ENCODE peak calls at places on chromosome 7, in six cellular contexts. F is choroid plexus epithelial cell, V is BE2C, P is IMR-90, C is uterus, B is AG04450. Z is an unnamed sample.

GRCh38 chr7:78716876-78717275 is 736.6 kb downstream of the MAGI2 start:
- DNase-seq in V (no peak), F (no peak), B (no peak), C (no peak), P (no peak), Z (no peak)

GRCh38 chr7:149774237-149775175 is 1.1 kb upstream of the ZNF467 start:
- DNase-seq in P (no peak), V (no peak), F (no peak), C (no peak), B (no peak), Z (peak)

GRCh38 chr7:70082026-70082655 is 483.9 kb downstream of the AUTS2 start:
- DNase-seq in P (no peak), B (no peak), F (no peak), C (no peak), V (no peak), Z (no peak)

GRCh38 chr7:135286876-135287275 is 53.2 kb downstream of the STRA8 start:
- DNase-seq in B (no peak), V (no peak), F (no peak), P (no peak), C (no peak), Z (no peak)

GRCh38 chr7:80635533-80635932 is 2.9 kb upstream of the CD36 start:
- DNase-seq in P (peak), V (no peak), F (no peak), C (no peak), B (no peak), Z (no peak)

GRCh38 chr7:66110861-66111260 is 3.8 kb upstream of the CRCP start:
- DNase-seq in C (no peak), B (peak), F (peak), V (no peak), P (peak), Z (peak)

GRCh38 chr7:7321681-7322080 is 139.3 kb downstream of the C1GALT1 start:
- DNase-seq in C (no peak), P (no peak), F (no peak), B (no peak), V (no peak), Z (peak)

GRCh38 chr7:43313628-43314378 is 201.4 kb downstream of the HECW1 start:
- DNase-seq in B (no peak), P (no peak), F (no peak), V (no peak), C (no peak), Z (no peak)

GRCh38 chr7:23709081-23709746 is 805 bp upstream of the STK31 start:
- DNase-seq in P (no peak), V (no peak), B (no peak), C (no peak), F (no peak), Z (no peak)

GRCh38 chr7:42207420-42207819 is 29.6 kb downstream of the GLI3 start:
- DNase-seq in F (no peak), V (no peak), P (no peak), C (no peak), B (no peak), Z (no peak)

GRCh38 chr7:102991077-102991539 is 78.3 kb downstream of the LRRC17 start:
- DNase-seq in P (no peak), V (no peak), C (no peak), B (no peak), F (no peak), Z (no peak)

GRCh38 chr7:89987665-89988064 is 166.6 kb upstream of the STEAP1 start:
- DNase-seq in V (no peak), B (no peak), C (no peak), F (no peak), P (no peak), Z (no peak)

GRCh38 chr7:12289996-12290395 is 78.9 kb downstream of the TMEM106B start:
- DNase-seq in F (no peak), V (no peak), B (no peak), C (no peak), P (no peak), Z (no peak)

GRCh38 chr7:130888017-130888371 is 154.0 kb upstream of the KLF14 start:
- DNase-seq in B (no peak), C (no peak), F (no peak), V (no peak), P (no peak), Z (no peak)

GRCh38 chr7:8131694-8132605 is 130.0 kb downstream of the ICA1 start:
- DNase-seq in B (no peak), C (no peak), F (no peak), P (no peak), V (no peak), Z (peak)

GRCh38 chr7:37495574-37496184 is 47.0 kb upstream of the ELMO1 start:
- DNase-seq in B (no peak), F (peak), V (no peak), P (peak), C (no peak), Z (peak)

GRCh38 chr7:94436018-94436604 is 41.4 kb downstream of the COL1A2 start:
- DNase-seq in C (peak), P (peak), B (no peak), V (peak), F (peak), Z (peak)

GRCh38 chr7:46972205-46972604 is 609.7 kb downstream of the TNS3 start:
- DNase-seq in C (no peak), F (peak), V (no peak), P (peak), B (peak), Z (peak)

GRCh38 chr7:55078465-55079372 is 59.9 kb downstream of the EGFR start:
- DNase-seq in C (no peak), F (no peak), V (peak), P (no peak), B (no peak), Z (no peak)

GRCh38 chr7:55472928-55473725 is 99.2 kb downstream of the VOPP1 start:
- DNase-seq in V (no peak), C (no peak), F (no peak), B (no peak), P (no peak), Z (no peak)

GRCh38 chr7:155594961-155595366 is 48.6 kb upstream of the CNPY1 start:
- DNase-seq in C (no peak), F (no peak), V (no peak), P (no peak), B (no peak), Z (peak)

DNA sequence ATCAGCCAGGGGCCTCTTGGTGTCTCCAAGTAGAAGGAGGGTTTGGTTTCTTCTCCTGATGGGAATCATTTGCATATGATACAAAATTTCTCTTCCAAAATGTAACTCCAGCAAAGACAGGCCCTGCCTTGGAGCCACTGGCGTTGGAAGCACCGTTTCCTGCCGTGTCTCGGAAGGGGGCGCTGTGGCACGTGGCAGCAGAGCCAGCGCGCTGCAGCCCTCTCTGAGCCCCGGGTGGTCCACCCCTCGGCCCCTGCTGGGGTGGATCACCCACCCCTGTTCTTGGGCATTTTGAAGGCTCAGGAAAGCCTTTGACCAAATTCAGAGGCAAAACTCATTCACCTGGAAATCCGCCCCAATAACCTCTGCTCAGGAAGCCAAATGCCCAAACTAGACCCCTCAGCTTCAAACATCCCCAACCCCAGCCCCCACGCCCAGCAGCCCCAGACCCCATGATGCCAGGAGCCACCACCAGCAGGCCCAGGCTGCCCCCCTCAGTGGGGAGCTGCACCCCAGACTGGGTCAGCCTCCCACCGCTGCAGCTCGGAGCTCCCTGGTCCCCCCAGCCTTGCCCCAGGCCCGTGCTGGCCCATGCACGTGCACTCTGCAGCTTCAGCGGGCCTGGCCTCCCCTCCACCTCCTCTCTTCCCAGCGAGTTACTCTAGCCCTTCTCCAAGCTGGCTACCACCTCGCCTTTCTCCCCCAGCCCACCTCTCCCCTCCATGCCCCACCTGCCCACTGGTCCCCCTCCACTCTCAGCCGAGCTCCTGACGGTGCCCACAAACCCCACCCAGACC is 29.5 kb upstream of the ELFN1 start:
- DNase-seq in P (no peak), C (no peak), F (no peak), V (no peak), B (no peak), Z (no peak)
- TF ChIP-seq CTCF in P (no peak), C (no peak), F (no peak), V (peak), B (no peak), Z (peak)

GRCh38 chr7:537911-538634 is 18.4 kb upstream of the PDGFA start:
- DNase-seq in P (peak), V (no peak), B (peak), F (peak), C (peak), Z (peak)
- H3K4me3 ChIP-seq in P (no peak), V (no peak), B (no peak), F (no peak), C (no peak), Z (peak)

DNA sequence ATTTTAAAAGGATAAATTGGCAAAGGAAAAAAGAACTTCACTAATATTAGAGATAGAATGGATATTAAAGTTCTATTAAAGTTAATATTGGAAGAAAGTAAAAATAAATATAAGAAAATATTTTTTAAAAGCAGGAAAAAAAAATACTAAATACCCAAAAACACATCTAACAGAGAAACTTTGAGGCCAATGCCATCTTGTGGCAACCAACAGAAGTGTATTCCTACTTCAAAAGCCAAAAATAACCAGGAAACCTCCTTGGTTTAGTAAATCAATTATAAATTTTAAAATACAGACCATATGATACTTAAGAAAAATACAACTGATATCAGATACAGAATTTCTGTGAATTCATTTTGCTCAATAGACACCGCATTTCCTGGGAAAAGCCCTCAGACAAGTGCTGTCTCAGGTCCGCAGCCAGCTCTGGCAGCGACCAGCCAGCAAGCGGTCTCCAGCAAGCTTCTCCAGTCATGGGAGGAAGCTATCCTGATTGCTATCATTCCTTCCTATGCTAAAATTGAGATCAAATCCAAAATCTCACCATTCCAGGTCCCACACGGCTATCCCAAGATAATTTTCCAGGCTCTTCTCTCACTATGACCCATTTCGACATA is 65.3 kb downstream of the LMBR1 start:
- DNase-seq in F (peak), B (no peak), V (no peak), C (no peak), P (peak), Z (peak)
- TF ChIP-seq CTCF in F (peak), B (peak), V (peak), C (peak), P (peak), Z (peak)

DNA sequence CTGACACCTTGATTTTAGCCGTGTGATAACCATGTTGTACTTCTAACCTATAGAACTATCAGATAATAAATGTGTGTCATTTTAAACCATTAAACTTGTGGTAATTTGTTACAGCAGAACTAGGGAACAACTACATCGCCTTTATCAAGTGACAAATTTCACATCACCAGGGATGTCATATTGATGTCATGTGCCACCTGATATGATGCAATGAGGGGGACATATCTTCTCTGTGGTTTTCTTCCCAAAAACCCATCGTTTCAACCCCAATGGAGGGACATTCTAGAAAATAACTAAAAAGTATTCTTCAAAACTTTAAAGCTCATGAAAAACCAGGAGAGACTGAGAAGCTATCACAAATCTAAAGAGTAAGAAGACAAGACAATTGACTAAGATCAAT is 212.2 kb downstream of the ETV1 start:
- DNase-seq in B (no peak), P (no peak), F (no peak), V (no peak), C (no peak), Z (no peak)
- H3K4me3 ChIP-seq in B (no peak), P (no peak), F (no peak), V (no peak), C (no peak), Z (no peak)

DNA sequence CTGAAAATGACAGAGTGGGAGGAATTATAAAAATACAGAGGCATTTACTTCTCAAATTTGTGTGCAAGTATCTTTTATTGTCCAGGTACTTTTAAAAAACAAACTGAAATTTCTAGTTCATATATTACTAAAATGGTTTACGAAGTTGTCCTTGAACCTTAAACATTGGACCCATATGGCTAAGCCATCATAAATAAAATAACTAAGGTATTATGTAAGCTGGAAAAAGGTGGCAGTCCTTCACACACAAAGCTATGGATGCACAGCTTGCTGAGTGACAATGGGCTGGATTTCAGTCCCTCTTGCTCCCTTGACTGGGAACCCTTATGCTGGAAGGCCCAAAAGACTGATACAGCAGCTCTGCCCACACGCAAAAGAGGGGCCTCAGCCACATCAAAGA is 66.1 kb downstream of the COBL start:
- DNase-seq in V (no peak), B (no peak), C (no peak), F (no peak), P (no peak), Z (no peak)
- TF ChIP-seq CTCF in V (no peak), B (no peak), C (no peak), F (no peak), P (no peak), Z (no peak)

GRCh38 chr7:128322040-128322643 is 21.6 kb downstream of the RBM28 start:
- DNase-seq in V (peak), P (peak), B (no peak), F (peak), C (no peak), Z (peak)

GRCh38 chr7:128324363-128324680 is 19.4 kb downstream of the RBM28 start:
- DNase-seq in C (no peak), B (no peak), V (no peak), P (no peak), F (no peak), Z (no peak)

GRCh38 chr7:128318696-128319095 is 25.0 kb downstream of the RBM28 start:
- DNase-seq in P (no peak), V (no peak), C (no peak), F (no peak), B (no peak), Z (no peak)

GRCh38 chr7:128321044-128321422 is 22.7 kb downstream of the RBM28 start:
- DNase-seq in P (no peak), C (no peak), V (no peak), B (no peak), F (no peak), Z (no peak)

GRCh38 chr7:128323489-128324362 is 20.0 kb downstream of the RBM28 start:
- DNase-seq in B (no peak), C (no peak), V (no peak), P (peak), F (no peak), Z (no peak)
- H3K4me3 ChIP-seq in B (no peak), C (no peak), V (no peak), P (no peak), F (no peak), Z (no peak)

Z was measured in bronchial epithelial cell.